ENCODE peak calls at places on chromosomes 11 and 22, in four cellular contexts. One of them, this sample, is unnamed.

GRCh38 chr11:199004-199581 is 6.2 kb downstream of the SCGB1C1 start:
- DNase-seq in PC-3: no peak
- DNase-seq in GM03348: no peak
- DNase-seq in T-cell: no peak
- DNase-seq in this sample: no peak

GRCh38 chr11:34613015-34613414 is 7.9 kb upstream of the EHF start:
- DNase-seq in T-cell: no peak
- DNase-seq in PC-3: no peak
- DNase-seq in GM03348: no peak
- DNase-seq in this sample: no peak

GRCh38 chr11:64123679-64124078 is 42.2 kb downstream of the MACROD1 start:
- DNase-seq in PC-3: no peak
- DNase-seq in GM03348: no peak
- DNase-seq in T-cell: no peak
- DNase-seq in this sample: no peak

GRCh38 chr11:36508743-36509142 is 1.3 kb downstream of the TRAF6 start:
- DNase-seq in PC-3: peak; percentile 15
- DNase-seq in GM03348: no peak
- DNase-seq in T-cell: no peak
- DNase-seq in this sample: no peak

GRCh38 chr22:46143491-46144147 is 6.7 kb upstream of the PPARA start:
- DNase-seq in GM03348: no peak
- DNase-seq in PC-3: no peak
- DNase-seq in T-cell: no peak
- DNase-seq in this sample: no peak

GRCh38 chr11:62477927-62478326 is 59.1 kb downstream of the SCGB1A1 start:
- DNase-seq in GM03348: no peak
- DNase-seq in T-cell: no peak
- DNase-seq in PC-3: no peak
- DNase-seq in this sample: no peak

GRCh38 chr11:48087974-48088681 is 107.8 kb downstream of the PTPRJ start:
- DNase-seq in GM03348: no peak
- DNase-seq in PC-3: no peak
- DNase-seq in T-cell: no peak
- DNase-seq in this sample: no peak

GRCh38 chr22:19477321-19478085 is 1.5 kb downstream of the UFD1 start:
- DNase-seq in PC-3: peak; percentile 16
- DNase-seq in T-cell: no peak
- DNase-seq in GM03348: no peak
- DNase-seq in this sample: no peak

GRCh38 chr11:44305149-44305642 is 4.7 kb downstream of the ALX4 start:
- DNase-seq in GM03348: no peak
- DNase-seq in PC-3: no peak
- DNase-seq in T-cell: no peak
- DNase-seq in this sample: no peak

GRCh38 chr11:17008099-17008498 is 6.1 kb downstream of the PLEKHA7 start:
- DNase-seq in T-cell: no peak
- DNase-seq in GM03348: no peak
- DNase-seq in PC-3: no peak
- DNase-seq in this sample: no peak

GRCh38 chr22:21947040-21948014 is 5.3 kb downstream of the PPM1F start:
- DNase-seq in GM03348: peak; percentile 67
- DNase-seq in PC-3: peak; percentile 19
- DNase-seq in T-cell: no peak
- DNase-seq in this sample: peak; percentile 55

GRCh38 chr11:94583885-94584500 is 16.8 kb downstream of the PIWIL4 start:
- DNase-seq in T-cell: no peak
- DNase-seq in GM03348: peak; percentile 30
- DNase-seq in PC-3: no peak
- DNase-seq in this sample: no peak

GRCh38 chr11:46159694-46160093 is 38.4 kb upstream of the PHF21A start:
- DNase-seq in T-cell: no peak
- DNase-seq in PC-3: peak; percentile 76
- DNase-seq in GM03348: no peak
- DNase-seq in this sample: no peak

GRCh38 chr11:35047179-35047578 is 91.8 kb upstream of the CD44 start:
- DNase-seq in GM03348: no peak
- DNase-seq in T-cell: peak; percentile 71
- DNase-seq in PC-3: no peak
- DNase-seq in this sample: no peak

GRCh38 chr11:110467556-110467955 is 37.8 kb downstream of the FDX1 start:
- DNase-seq in T-cell: no peak
- DNase-seq in GM03348: no peak
- DNase-seq in PC-3: no peak
- DNase-seq in this sample: no peak